ENCODE peak calls at places on chromosomes 11 and 22, in seven cellular contexts. P is NCI-H2081; M is GM19239; Q is activated T-cell treated with anti-CD3 and anti-CD28 coated beads, Interleukin-2, amount 50 U/mL, for 24 hours; V is foreskin fibroblast; K is NK-92 treated with Interleukin-12 subunit alpha and Interleukin-12 subunit beta, amount 100 ng/mL, for 24 hours; B is iris pigment epithelial cell. U is an unnamed sample.

GRCh38 chr11:72808415-72808814 is 5.8 kb upstream of the ATG16L2 start:
- DNase-seq in P (no peak), M (no peak), B (peak), V (no peak), Q (no peak), K (no peak), U (no peak)

GRCh38 chr11:441418-442274 is at the start of gene ANO9:
- DNase-seq in V (no peak), B (no peak), M (peak), Q (peak), K (no peak), P (peak), U (no peak)

GRCh38 chr11:109275931-109276330 is 146.1 kb upstream of the C11orf87 start:
- DNase-seq in V (no peak), B (no peak), P (no peak), K (no peak), M (no peak), Q (no peak), U (no peak)

GRCh38 chr22:21012446-21013407 is 2.2 kb upstream of the P2RX6 start:
- DNase-seq in P (no peak), K (no peak), V (no peak), Q (no peak), M (no peak), B (no peak), U (peak)

GRCh38 chr11:86632499-86633269 is 39.7 kb downstream of the ME3 start:
- DNase-seq in K (peak), M (no peak), B (peak), P (no peak), V (peak), Q (peak), U (peak)

GRCh38 chr11:114683007-114683406 is 4.7 kb downstream of the NXPE2 start:
- DNase-seq in B (no peak), M (no peak), V (no peak), K (no peak), P (no peak), Q (no peak), U (no peak)

GRCh38 chr22:46974631-46975585 is 212.5 kb downstream of the TBC1D22A start:
- DNase-seq in P (no peak), K (no peak), V (no peak), B (no peak), Q (no peak), M (no peak), U (no peak)

GRCh38 chr11:69280994-69281393 is 13.0 kb upstream of the MYEOV start:
- DNase-seq in K (no peak), P (no peak), V (peak), Q (no peak), B (peak), M (no peak), U (no peak)

GRCh38 chr11:120241277-120241676 is 1.3 kb downstream of the POU2F3 start:
- DNase-seq in Q (no peak), M (no peak), B (no peak), P (no peak), V (no peak), K (no peak), U (peak)

GRCh38 chr11:70912226-70912840 is 340.0 kb downstream of the SHANK2 start:
- DNase-seq in B (no peak), P (no peak), Q (no peak), K (no peak), M (no peak), V (no peak), U (no peak)

GRCh38 chr11:60825118-60825517 is 16.8 kb upstream of the CCDC86 start:
- DNase-seq in Q (no peak), M (no peak), V (no peak), K (no peak), B (no peak), P (no peak), U (no peak)

GRCh38 chr11:134447696-134448095 is 35.7 kb upstream of the B3GAT1 start:
- DNase-seq in P (no peak), K (no peak), Q (no peak), M (no peak), B (no peak), V (no peak), U (no peak)

GRCh38 chr11:596374-596773 is 19.4 kb downstream of the IRF7 start:
- DNase-seq in B (no peak), M (no peak), V (no peak), K (no peak), Q (no peak), P (no peak), U (no peak)

GRCh38 chr11:14886509-14886908 is 5.5 kb downstream of the CYP2R1 start:
- DNase-seq in M (no peak), Q (no peak), K (no peak), V (no peak), P (no peak), B (no peak), U (no peak)

GRCh38 chr22:32764330-32765116 is 37.0 kb upstream of the TIMP3 start:
- DNase-seq in M (no peak), P (no peak), Q (no peak), K (no peak), B (peak), V (peak), U (peak)

GRCh38 chr11:117199061-117199915 is at the start of gene TAGLN:
- DNase-seq in P (no peak), M (no peak), Q (no peak), K (no peak), B (peak), V (peak), U (peak)

GRCh38 chr22:17269607-17270261 is 50.5 kb upstream of the ADA2 start:
- DNase-seq in V (no peak), Q (no peak), B (no peak), P (no peak), K (no peak), M (no peak), U (peak)

GRCh38 chr11:65316311-65316978 is 1.8 kb downstream of the CDC42EP2 start:
- DNase-seq in V (peak), B (peak), Q (no peak), K (no peak), P (no peak), M (no peak), U (no peak)

GRCh38 chr11:112388496-112388895 is 127.8 kb upstream of the PLET1 start:
- DNase-seq in V (no peak), Q (no peak), P (no peak), M (no peak), K (no peak), B (no peak), U (no peak)

GRCh38 chr11:66314561-66315497 is 2.0 kb downstream of the CD248 start:
- DNase-seq in B (no peak), Q (no peak), M (no peak), V (peak), K (no peak), P (no peak), U (no peak)

GRCh38 chr22:31676700-31677099 is 14.7 kb upstream of the PISD start:
- DNase-seq in B (peak), M (peak), V (peak), Q (peak), P (peak), K (peak), U (peak)

GRCh38 chr11:68090706-68091105 is 30.5 kb downstream of the CHKA start:
- DNase-seq in K (no peak), M (peak), P (no peak), V (no peak), Q (no peak), B (peak), U (no peak)

GRCh38 chr11:1181420-1181819 is 23.7 kb downstream of the MUC5AC start:
- DNase-seq in K (no peak), B (no peak), V (no peak), M (no peak), Q (no peak), P (no peak), U (no peak)

GRCh38 chr11:119337581-119338317 is 2.9 kb downstream of the C1QTNF5 start:
- DNase-seq in K (no peak), B (no peak), Q (no peak), V (peak), P (no peak), M (no peak), U (peak)

GRCh38 chr11:94838027-94838610 is 70.0 kb downstream of the AMOTL1 start:
- DNase-seq in K (no peak), M (no peak), V (no peak), B (no peak), P (no peak), Q (no peak), U (no peak)

GRCh38 chr11:113546757-113547507 is 71.7 kb upstream of the DRD2 start:
- DNase-seq in K (no peak), M (no peak), V (no peak), B (peak), P (no peak), Q (no peak), U (no peak)

GRCh38 chr11:134637091-134638015 is 225.3 kb upstream of the B3GAT1 start:
- DNase-seq in Q (no peak), B (no peak), V (no peak), K (no peak), M (no peak), P (no peak), U (no peak)

GRCh38 chr22:20354238-20354975 is 34.5 kb upstream of the DGCR6L start:
- DNase-seq in V (no peak), P (no peak), B (no peak), K (no peak), M (no peak), Q (peak), U (no peak)

GRCh38 chr11:7759010-7759409 is 37.7 kb downstream of the OR5P2 start:
- DNase-seq in M (peak), P (no peak), B (no peak), V (no peak), K (peak), Q (no peak), U (no peak)

GRCh38 chr22:41127447-41127846 is 35.1 kb downstream of the EP300 start:
- DNase-seq in Q (no peak), P (no peak), B (no peak), K (no peak), M (no peak), V (no peak), U (no peak)

GRCh38 chr11:8646873-8647272 is 35.6 kb downstream of the TRIM66 start:
- DNase-seq in M (no peak), Q (no peak), P (no peak), V (no peak), B (no peak), K (no peak), U (no peak)

GRCh38 chr11:92628401-92629292 is 340.8 kb upstream of the MTNR1B start:
- DNase-seq in Q (no peak), K (no peak), V (no peak), P (peak), M (no peak), B (peak), U (no peak)

GRCh38 chr11:114178656-114179055 is 117.5 kb upstream of the NNMT start:
- DNase-seq in K (no peak), V (no peak), B (no peak), M (no peak), Q (no peak), P (no peak), U (no peak)

GRCh38 chr11:64644348-64645242 is 53.6 kb downstream of the SLC22A12 start:
- DNase-seq in P (no peak), V (no peak), M (no peak), K (no peak), B (no peak), Q (no peak), U (no peak)

GRCh38 chr11:118435233-118435892 is 929 bp upstream of the KMT2A start:
- DNase-seq in B (peak), K (peak), M (no peak), V (peak), Q (peak), P (peak), U (peak)